ENCODE peak calls at places on chromosomes 5 and 9, in four cellular contexts. R is stimulated activated CD4-positive, alpha-beta T cell treated with anti-CD3 and anti-CD28 coated beads, Interleukin-4, amount 100 ng/mL, for 1 hour; F is NCI-H1048; Z is ureter. S is an unnamed sample.

GRCh38 chr5:160165137-160166068 is 46.2 kb upstream of the PWWP2A start:
- DNase-seq in F (no peak), Z (peak; percentile 94), R (no peak), S (no peak)

GRCh38 chr5:133050500-133050899 is 1.3 kb upstream of the HSPA4 start:
- DNase-seq in R (no peak), F (no peak), Z (no peak), S (no peak)

GRCh38 chr9:81150016-81150625 is 539.2 kb downstream of the TLE1 start:
- DNase-seq in Z (no peak), R (no peak), F (peak; percentile 24), S (no peak)

GRCh38 chr9:76725181-76725580 is 39.1 kb upstream of the PCA3 start:
- DNase-seq in Z (no peak), R (no peak), F (no peak), S (no peak)

GRCh38 chr9:92242115-92242778 is 51.2 kb downstream of the IARS1 start:
- DNase-seq in F (no peak), R (no peak), Z (no peak), S (no peak)

GRCh38 chr5:154199671-154200220 is 9.2 kb downstream of the GALNT10 start:
- DNase-seq in R (no peak), F (no peak), Z (no peak), S (no peak)

GRCh38 chr9:83061036-83061435 is 1.9 kb downstream of the RASEF start:
- DNase-seq in Z (no peak), R (no peak), F (no peak), S (no peak)

GRCh38 chr5:51387854-51388320 is 4.6 kb downstream of the ISL1 start:
- DNase-seq in Z (no peak), F (peak; percentile 9), R (no peak), S (no peak)

GRCh38 chr5:7852542-7852941 is 1.6 kb upstream of the CFAP90 start:
- DNase-seq in F (no peak), R (no peak), Z (no peak), S (no peak)

GRCh38 chr5:149376711-149377447 is 2.2 kb downstream of the IL17B start:
- DNase-seq in R (no peak), F (no peak), Z (no peak), S (no peak)

GRCh38 chr5:103505581-103506305 is 56.8 kb downstream of the NUDT12 start:
- DNase-seq in F (no peak), Z (no peak), R (no peak), S (no peak)

GRCh38 chr5:35617435-35618296 is at the start of gene SPEF2:
- DNase-seq in F (peak; percentile 67), R (peak; percentile 78), Z (peak; percentile 81), S (peak; percentile 82)

GRCh38 chr9:81626511-81626910 is 62.8 kb downstream of the TLE1 start:
- DNase-seq in F (no peak), Z (no peak), R (no peak), S (no peak)

GRCh38 chr9:89400398-89401116 is 82.3 kb downstream of the SECISBP2 start:
- DNase-seq in Z (no peak), R (no peak), F (no peak), S (no peak)

GRCh38 chr5:127092690-127093089 is 19.4 kb upstream of the C5orf63 start:
- DNase-seq in R (no peak), Z (no peak), F (no peak), S (no peak)

GRCh38 chr5:14444988-14445387 is 136.6 kb upstream of the OTULINL start:
- DNase-seq in F (no peak), Z (no peak), R (no peak), S (no peak)

GRCh38 chr5:149345892-149346222 is 558 bp downstream of the GRPEL2 start:
- DNase-seq in F (no peak), Z (no peak), R (peak; percentile 16), S (peak; percentile 36)

GRCh38 chr5:51388488-51389325 is 5.5 kb downstream of the ISL1 start:
- DNase-seq in R (no peak), Z (no peak), F (no peak), S (no peak)

GRCh38 chr9:3848445-3849114 is 322.8 kb upstream of the RFX3 start:
- DNase-seq in R (no peak), F (no peak), Z (no peak), S (no peak)

GRCh38 chr9:5915438-5915837 is 24.7 kb downstream of the MLANA start:
- DNase-seq in R (no peak), Z (no peak), F (no peak), S (no peak)

GRCh38 chr9:127519301-127520166 is 68.2 kb downstream of the LRSAM1 start:
- DNase-seq in Z (no peak), R (peak; percentile 11), F (no peak), S (peak; percentile 49)

GRCh38 chr9:115300116-115300515 is 182.2 kb upstream of the TNC start:
- DNase-seq in R (no peak), Z (no peak), F (no peak), S (no peak)

GRCh38 chr5:167835146-167835545 is 456.3 kb upstream of the WWC1 start:
- DNase-seq in Z (no peak), F (no peak), R (no peak), S (no peak)

GRCh38 chr9:123338710-123339665 is 17.0 kb upstream of the CRB2 start:
- DNase-seq in F (no peak), R (peak; percentile 60), Z (no peak), S (peak; percentile 76)